ENCODE peak calls at places on chromosomes 6 and 20, in nine cellular contexts. X is breast epithelium, J is psoas muscle, I is fibroblast of lung, O is foreskin fibroblast, D is A549, T is HCT116, K is AG04450, S is fibroblast of mammary gland. Q is an unnamed sample.

GRCh38 chr20:19519461-19519860 is 238.6 kb upstream of the RIN2 start:
- DNase-seq in X (no peak), J (no peak), I (no peak), O (no peak), D (no peak), T (no peak), K (no peak), S (no peak), Q (no peak)

GRCh38 chr6:89347825-89348224 is 4.7 kb downstream of the UBE2J1 start:
- DNase-seq in X (no peak), J (no peak), I (peak; percentile 25), O (no peak), D (no peak), T (no peak), K (no peak), S (no peak), Q (peak; percentile 24)

GRCh38 chr6:42241915-42242314 is 24.3 kb upstream of the MRPS10 start:
- DNase-seq in X (no peak), J (no peak), I (no peak), O (no peak), D (no peak), T (no peak), K (no peak), S (no peak), Q (no peak)

GRCh38 chr6:14455442-14455841 is 337.9 kb downstream of the CD83 start:
- DNase-seq in X (no peak), J (no peak), I (no peak), O (no peak), D (no peak), T (no peak), K (no peak), S (no peak), Q (no peak)

GRCh38 chr6:87653074-87653962 is 48.7 kb downstream of the AKIRIN2 start:
- DNase-seq in X (no peak), J (no peak), I (no peak), O (no peak), D (no peak), T (no peak), K (no peak), S (no peak), Q (no peak)

GRCh38 chr6:125913864-125914351 is 42.7 kb upstream of the HINT3 start:
- DNase-seq in X (no peak), J (no peak), I (peak; percentile 99), O (peak; percentile 93), D (peak; percentile 32), T (peak; percentile 82), K (peak; percentile 94), S (peak; percentile 99), Q (no peak)

GRCh38 chr20:34403908-34404307 is 40.8 kb downstream of the ITCH start:
- DNase-seq in X (no peak), J (no peak), I (no peak), O (no peak), D (no peak), T (no peak), K (no peak), S (no peak), Q (no peak)

GRCh38 chr6:35363293-35363750 is 21.0 kb downstream of the PPARD start:
- DNase-seq in X (no peak), J (peak; percentile 59), I (peak; percentile 74), O (peak; percentile 90), D (no peak), T (no peak), K (no peak), S (peak; percentile 82), Q (peak; percentile 72)

GRCh38 chr6:75946146-75946831 is 126.2 kb downstream of the IMPG1 start:
- DNase-seq in X (no peak), J (no peak), I (no peak), O (no peak), D (no peak), T (no peak), K (no peak), S (no peak), Q (no peak)
- H3K4me3 ChIP-seq in X (no peak overlapping the region), J (no peak overlapping the region), I (no peak overlapping the region), O (no peak overlapping the region), D (no peak overlapping the region), T (no peak overlapping the region), K (no peak overlapping the region), S (no peak overlapping the region), Q (no peak overlapping the region)

GRCh38 chr20:11144114-11144513 is 470.3 kb upstream of the JAG1 start:
- DNase-seq in X (no peak), J (no peak), I (peak; percentile 90), O (peak; percentile 88), D (no peak), T (no peak), K (peak; percentile 61), S (peak; percentile 96), Q (no peak)
- H3K4me3 ChIP-seq in X (no peak overlapping the region), J (no peak overlapping the region), I (no peak overlapping the region), O (no peak overlapping the region), D (no peak overlapping the region), T (no peak overlapping the region), K (no peak overlapping the region), S (no peak overlapping the region), Q (no peak overlapping the region)

GRCh38 chr20:31871602-31871954 is 1.1 kb downstream of the TTLL9 start:
- DNase-seq in X (no peak), J (no peak), I (no peak), O (no peak), D (no peak), T (no peak), K (no peak), S (no peak), Q (no peak)

GRCh38 chr20:31869942-31870702 is at the start of the genes DUSP15 and TTLL9:
- DNase-seq in X (no peak), J (no peak), I (no peak), O (no peak), D (no peak), T (no peak), K (no peak), S (no peak), Q (peak; percentile 30)

GRCh38 chr20:31872406-31872805 is 2.0 kb downstream of the TTLL9 start:
- DNase-seq in X (no peak), J (no peak), I (no peak), O (no peak), D (no peak), T (no peak), K (no peak), S (no peak), Q (no peak)

GRCh38 chr20:31869673-31869941 is 720 bp downstream of the DUSP15 start:
- DNase-seq in X (no peak), J (no peak), I (no peak), O (no peak), D (no peak), T (no peak), K (no peak), S (no peak), Q (no peak)

DNA sequence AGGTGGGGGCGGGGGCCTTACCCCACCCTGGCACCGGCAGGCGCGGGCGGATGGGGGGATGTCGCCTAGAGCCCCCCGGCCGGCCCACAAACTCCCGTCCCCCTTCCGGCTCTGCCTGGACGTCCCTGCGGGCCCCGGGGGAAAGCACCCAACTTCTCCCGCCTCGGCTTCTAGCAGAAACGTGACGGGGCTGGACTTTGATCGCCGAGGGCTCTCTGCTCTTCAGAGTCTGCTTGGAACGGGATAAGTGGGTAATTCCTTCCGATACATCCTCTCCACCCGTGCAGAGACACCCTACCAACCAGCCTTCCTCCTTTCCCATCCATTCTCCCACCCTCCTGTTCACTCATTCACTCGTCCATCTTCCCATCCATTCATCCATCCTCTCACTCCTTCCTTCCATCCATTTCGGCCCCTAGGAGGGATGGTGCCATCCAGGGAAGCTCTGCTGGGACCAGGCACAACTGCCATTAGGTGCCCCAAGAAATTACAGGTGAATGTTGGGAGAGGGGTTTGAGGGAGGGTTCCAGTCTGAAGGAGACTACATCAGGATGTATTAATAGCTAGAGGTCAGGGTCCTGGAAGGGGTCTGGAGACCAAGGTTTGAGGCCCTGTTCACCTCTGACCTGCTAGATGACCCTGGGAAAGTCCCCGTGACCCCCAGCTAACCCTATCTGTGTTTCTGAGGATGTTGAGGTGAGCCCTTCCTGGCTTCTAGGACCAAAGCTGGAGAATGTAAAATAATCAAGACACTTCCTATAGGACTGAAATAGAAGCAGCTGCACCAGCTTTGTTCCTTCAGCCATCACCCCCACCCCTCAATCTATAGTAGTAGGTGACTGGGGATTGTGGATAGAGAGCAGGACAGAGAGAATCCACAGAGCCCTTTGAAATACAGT is 518 bp downstream of the TTLL9 start:
- DNase-seq in X (no peak), J (no peak), I (no peak), O (no peak), D (no peak), T (no peak), K (no peak), S (no peak), Q (peak; percentile 42)
- H3K4me3 ChIP-seq in X (peak overlapping the region; percentile 84), J (peak overlapping the region; percentile 71), I (no peak overlapping the region), O (peak overlapping the region; percentile 24), D (peak overlapping the region; percentile 70), T (no peak overlapping the region), K (no peak overlapping the region), S (no peak overlapping the region), Q (no peak overlapping the region)

GRCh38 chr6:37180075-37180474 is 10.1 kb downstream of the PIM1 start:
- DNase-seq in X (no peak), J (no peak), I (no peak), O (no peak), D (no peak), T (no peak), K (no peak), S (no peak), Q (no peak)

GRCh38 chr6:37177083-37177949 is 7.4 kb downstream of the PIM1 start:
- DNase-seq in X (no peak), J (no peak), I (no peak), O (no peak), D (no peak), T (no peak), K (no peak), S (no peak), Q (peak; percentile 91)

GRCh38 chr6:37187321-37188022 is 17.5 kb downstream of the PIM1 start:
- DNase-seq in X (no peak), J (no peak), I (no peak), O (no peak), D (no peak), T (no peak), K (no peak), S (no peak), Q (no peak)

GRCh38 chr6:37177950-37178517 is 8.1 kb downstream of the PIM1 start:
- DNase-seq in X (no peak), J (no peak), I (no peak), O (no peak), D (no peak), T (no peak), K (no peak), S (no peak), Q (no peak)

DNA sequence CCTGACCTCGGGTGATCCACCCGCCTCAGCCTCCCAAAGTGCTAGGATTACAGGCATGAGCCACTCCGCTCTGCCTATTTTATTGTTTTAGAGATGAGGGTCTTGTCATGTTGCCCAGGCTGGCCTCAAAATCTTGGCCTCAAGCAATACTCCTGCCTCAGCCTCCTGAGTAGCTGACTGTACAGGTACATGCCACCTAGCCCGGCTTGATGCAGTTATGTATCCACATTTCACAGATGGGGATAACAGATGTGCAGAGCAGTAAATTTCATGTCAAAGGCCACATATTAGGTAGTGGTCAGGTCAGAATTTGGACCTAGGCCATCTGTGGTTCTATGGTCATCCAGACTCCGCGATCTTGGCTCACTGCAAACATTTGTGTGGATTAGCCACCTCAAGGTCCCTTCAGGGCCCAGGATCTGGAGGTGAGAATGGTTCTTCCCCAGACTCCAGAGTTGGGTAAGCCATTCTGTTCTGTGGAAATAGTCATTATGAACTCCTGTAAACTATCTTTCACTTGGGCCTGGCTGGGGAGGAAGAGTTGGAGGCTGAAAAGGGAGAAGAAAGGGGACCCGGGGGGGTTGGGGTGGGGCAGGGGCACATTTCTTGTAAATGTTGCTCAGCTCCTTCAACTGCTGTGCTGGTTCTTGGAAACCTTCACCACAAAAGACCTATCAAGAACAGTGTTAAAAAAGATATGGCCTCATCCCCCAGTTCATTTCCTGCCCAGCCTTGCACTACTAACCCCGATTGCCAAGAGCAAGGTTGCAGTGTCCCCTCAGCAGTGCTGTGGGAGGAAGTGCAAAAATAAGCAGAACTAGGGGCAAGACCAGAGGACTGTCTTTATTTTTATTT is 13.0 kb downstream of the PIM1 start:
- DNase-seq in X (no peak), J (no peak), I (no peak), O (no peak), D (no peak), T (no peak), K (no peak), S (no peak), Q (peak; percentile 99)
- H3K4me3 ChIP-seq in X (no peak overlapping the region), J (no peak overlapping the region), I (no peak overlapping the region), O (no peak overlapping the region), D (no peak overlapping the region), T (no peak overlapping the region), K (no peak overlapping the region), S (no peak overlapping the region), Q (no peak overlapping the region)

Q was measured in NB4.